ENCODE peak calls at places on chromosomes 6 and 20, in four cellular contexts. I is HL-60, J is pancreas, K is endothelial cell. P is an unnamed sample.

GRCh38 chr20:56409521-56409920 is 2.5 kb upstream of the CASS4 start:
- DNase-seq in I (peak), J (no peak), K (no peak), P (peak)

GRCh38 chr20:41654884-41655283 is 36.7 kb upstream of the CHD6 start:
- DNase-seq in I (peak), J (no peak), K (peak), P (no peak)

GRCh38 chr20:1508576-1508975 is 17.4 kb upstream of the SIRPB2 start:
- DNase-seq in I (no peak), J (no peak), K (no peak), P (no peak)

GRCh38 chr6:4350571-4351505 is 215.5 kb upstream of the ECI2 start:
- DNase-seq in I (no peak), J (no peak), K (no peak), P (no peak)

GRCh38 chr6:106162926-106163325 is 76.8 kb downstream of the PRDM1 start:
- DNase-seq in I (no peak), J (no peak), K (no peak), P (no peak)

GRCh38 chr6:64904616-64905015 is 802.4 kb downstream of the EYS start:
- DNase-seq in I (no peak), J (no peak), K (no peak), P (no peak)

GRCh38 chr20:44166477-44166876 is 20.5 kb downstream of the JPH2 start:
- DNase-seq in I (no peak), J (no peak), K (no peak), P (no peak)

GRCh38 chr6:1230281-1230680 is 81.6 kb upstream of the FOXQ1 start:
- DNase-seq in I (no peak), J (no peak), K (no peak), P (no peak)

GRCh38 chr20:59149678-59150504 is 13.7 kb upstream of the ZNF831 start:
- DNase-seq in I (peak), J (no peak), K (peak), P (no peak)

GRCh38 chr6:150981095-150981494 is 115.6 kb downstream of the MTHFD1L start:
- DNase-seq in I (no peak), J (no peak), K (no peak), P (no peak)

GRCh38 chr6:42929088-42929927 is at the start of gene CNPY3:
- DNase-seq in I (peak), J (peak), K (peak), P (peak)
- TF ChIP-seq CTCF in I (no peak), J (no peak), K (no peak), P (no peak)

GRCh38 chr20:34560141-34560523 is 1.6 kb downstream of the MAP1LC3A start:
- DNase-seq in I (no peak), J (no peak), K (no peak), P (no peak)

GRCh38 chr20:34564810-34565209 is 6.3 kb downstream of the MAP1LC3A start:
- DNase-seq in I (no peak), J (no peak), K (no peak), P (no peak)

GRCh38 chr20:34560614-34561013 is 2.1 kb downstream of the MAP1LC3A start:
- DNase-seq in I (no peak), J (no peak), K (no peak), P (no peak)

GRCh38 chr20:34561661-34562060 is 3.1 kb downstream of the MAP1LC3A start:
- DNase-seq in I (no peak), J (no peak), K (no peak), P (no peak)

DNA sequence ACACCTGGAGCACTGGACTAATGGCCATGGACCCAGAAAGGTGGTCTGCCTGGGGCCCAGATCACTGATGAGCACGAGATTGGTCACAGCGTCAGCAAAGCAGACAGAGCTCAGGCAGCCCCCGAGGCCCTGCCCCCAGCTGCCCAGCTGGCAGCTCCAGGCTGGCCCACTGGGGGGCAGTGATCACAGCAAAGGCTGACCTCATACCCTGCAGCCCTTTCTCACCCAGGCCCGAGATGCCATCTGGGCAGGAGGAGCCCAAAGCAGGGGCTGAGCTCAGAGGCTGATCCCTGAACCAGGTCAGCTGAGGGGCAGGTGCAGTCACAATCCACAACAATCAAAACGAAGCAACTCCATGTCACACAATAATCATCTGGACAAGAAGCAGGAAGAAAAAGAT is 4.1 kb downstream of the MAP1LC3A start:
- DNase-seq in I (peak), J (no peak), K (peak), P (no peak)
- TF ChIP-seq CTCF in I (no peak), J (no peak), K (peak), P (peak)

DNA sequence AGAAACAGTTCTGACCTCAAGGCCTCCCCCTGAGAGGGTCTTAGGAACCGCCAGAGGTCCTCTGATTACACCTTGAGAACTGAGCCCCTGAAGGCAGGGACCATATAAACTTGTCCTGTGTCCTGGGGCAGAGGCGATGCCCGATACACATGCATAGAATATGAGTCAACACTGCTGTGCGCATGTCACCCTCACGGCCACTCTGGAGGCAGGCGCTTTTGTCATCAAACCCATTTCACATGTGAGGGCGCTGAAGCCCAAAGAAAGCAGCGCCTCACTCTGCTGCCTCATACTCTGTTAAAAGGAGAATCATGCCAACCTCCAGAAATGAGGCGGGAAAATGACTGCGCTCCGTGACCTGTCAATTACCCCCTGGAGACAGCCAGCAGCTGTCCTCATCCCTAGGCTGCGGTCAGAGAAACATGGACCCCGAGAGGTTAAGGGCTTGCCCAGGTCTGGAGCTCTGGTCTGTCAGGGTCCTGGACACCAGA is 158.3 kb downstream of the GRM4 start:
- DNase-seq in I (no peak), J (no peak), K (no peak), P (no peak)
- TF ChIP-seq CTCF in I (no peak), J (no peak), K (no peak), P (no peak)

GRCh38 chr6:30444451-30444742 is 44.9 kb upstream of the HLA-E start:
- DNase-seq in I (no peak), J (no peak), K (no peak), P (no peak)

GRCh38 chr6:30446259-30446658 is 43.0 kb upstream of the HLA-E start:
- DNase-seq in I (no peak), J (no peak), K (no peak), P (no peak)

GRCh38 chr6:30441171-30441570 is 48.1 kb upstream of the HLA-E start:
- DNase-seq in I (no peak), J (no peak), K (no peak), P (no peak)

GRCh38 chr6:30447237-30447636 is 42.1 kb upstream of the HLA-E start:
- DNase-seq in I (no peak), J (no peak), K (peak), P (no peak)

GRCh38 chr6:30443657-30444450 is 45.5 kb upstream of the HLA-E start:
- DNase-seq in I (no peak), J (no peak), K (no peak), P (no peak)
- TF ChIP-seq CTCF in I (no peak), J (no peak), K (no peak), P (no peak)

GRCh38 chr6:142155895-142156757 is 9.1 kb downstream of the VTA1 start:
- DNase-seq in I (no peak), J (no peak), K (no peak), P (no peak)
- TF ChIP-seq CTCF in I (peak), J (peak), K (peak), P (peak)

GRCh38 chr20:2751868-2752630 is 48.4 kb downstream of the CPXM1 start:
- DNase-seq in I (no peak), J (peak), K (no peak), P (no peak)
- TF ChIP-seq CTCF in I (no peak), J (no peak), K (no peak), P (no peak)

GRCh38 chr20:5397418-5397817 is 80.7 kb upstream of the PROKR2 start:
- DNase-seq in I (no peak), J (no peak), K (no peak), P (no peak)

GRCh38 chr20:5400164-5400762 is 83.5 kb upstream of the PROKR2 start:
- DNase-seq in I (no peak), J (no peak), K (peak), P (no peak)

GRCh38 chr20:5401277-5401676 is 84.5 kb upstream of the PROKR2 start:
- DNase-seq in I (no peak), J (no peak), K (no peak), P (no peak)

DNA sequence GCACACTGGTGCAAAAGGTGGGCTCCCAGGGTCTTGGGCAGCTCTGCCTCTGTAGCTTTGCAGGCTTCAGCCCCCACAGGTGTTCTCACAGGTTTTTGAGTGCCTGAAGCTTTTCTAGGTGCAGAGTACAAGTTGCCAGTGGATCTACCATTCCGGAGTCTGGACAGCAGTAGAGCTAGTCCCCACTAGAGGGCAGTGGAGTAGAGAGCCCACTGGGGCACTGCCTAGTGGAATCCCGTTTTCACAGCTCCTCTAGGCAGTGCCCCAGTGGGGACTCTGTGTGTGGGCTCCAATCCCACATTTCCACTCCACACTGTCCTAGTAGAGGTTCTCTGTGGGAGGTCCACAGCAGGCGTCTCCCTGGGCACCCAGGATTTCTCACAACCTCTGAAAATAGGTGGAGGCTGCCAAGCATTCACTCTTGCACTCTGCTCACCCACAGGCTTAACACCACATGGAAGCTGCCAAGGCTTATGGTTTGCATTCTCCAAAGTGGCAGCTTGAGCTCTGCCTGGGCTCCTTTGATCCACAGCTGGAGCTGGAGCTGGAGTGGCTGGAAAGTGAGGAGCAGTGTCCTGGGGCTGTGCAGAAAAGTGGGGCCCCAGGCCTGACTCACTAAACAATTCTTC is 86.3 kb upstream of the PROKR2 start:
- DNase-seq in I (peak), J (no peak), K (peak), P (no peak)
- TF ChIP-seq CTCF in I (peak), J (no peak), K (peak), P (peak)

GRCh38 chr6:38150681-38151296 is 331.3 kb downstream of the ZFAND3 start:
- DNase-seq in I (no peak), J (no peak), K (no peak), P (no peak)

GRCh38 chr6:38149526-38149925 is 330.0 kb downstream of the ZFAND3 start:
- DNase-seq in I (no peak), J (no peak), K (no peak), P (no peak)

GRCh38 chr6:38146021-38146657 is 326.6 kb downstream of the ZFAND3 start:
- DNase-seq in I (no peak), J (no peak), K (no peak), P (no peak)

GRCh38 chr6:38146658-38147027 is 327.1 kb downstream of the ZFAND3 start:
- DNase-seq in I (no peak), J (no peak), K (no peak), P (no peak)

DNA sequence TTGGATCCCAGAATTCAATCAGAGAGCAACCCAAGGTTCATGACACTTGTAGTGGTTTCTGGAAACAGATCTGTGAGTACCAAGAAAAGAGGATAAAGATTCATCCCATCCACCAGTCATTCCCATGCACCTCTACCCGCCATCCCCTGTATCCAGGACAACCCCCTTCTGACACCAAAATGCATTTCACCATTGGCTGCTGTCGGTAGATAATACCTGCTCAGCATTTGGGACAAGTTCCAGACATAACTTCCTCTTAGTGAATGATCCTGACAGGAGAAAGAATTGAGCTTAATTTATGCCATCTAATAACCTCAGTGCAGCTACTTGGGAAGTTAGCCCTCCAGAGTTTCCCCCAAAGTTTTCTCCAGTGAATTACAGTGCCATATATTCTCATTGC is 329.1 kb downstream of the ZFAND3 start:
- DNase-seq in I (no peak), J (no peak), K (no peak), P (no peak)
- TF ChIP-seq CTCF in I (no peak), J (no peak), K (no peak), P (no peak)

P was measured in CD14-positive monocyte.